ENCODE peak calls at places on chromosomes 11 and 22, in eight cellular contexts. One of them, this sample, is unnamed. For H3K4me1, the result is how much of the 10 kb centered on the place peaks cover.

GRCh38 chr22:46542011-46542985 is 4.9 kb upstream of the CELSR1 start:
- DNase-seq in IMR-90: peak
- DNase-seq in suprapubic skin: peak
- DNase-seq in A549: peak
- DNase-seq in gastrocnemius medialis: peak
- DNase-seq in H1: no peak
- DNase-seq in uterus: peak
- DNase-seq in stomach: peak
- DNase-seq in this sample: peak

GRCh38 chr22:31883989-31884388 is 60.3 kb upstream of the YWHAH start:
- DNase-seq in IMR-90: no peak
- DNase-seq in suprapubic skin: no peak
- DNase-seq in A549: no peak
- DNase-seq in gastrocnemius medialis: no peak
- DNase-seq in H1: no peak
- DNase-seq in uterus: no peak
- DNase-seq in stomach: no peak
- DNase-seq in this sample: no peak

GRCh38 chr11:7573558-7574296 is 59.9 kb downstream of the PPFIBP2 start:
- DNase-seq in IMR-90: no peak
- DNase-seq in suprapubic skin: no peak
- DNase-seq in A549: no peak
- DNase-seq in gastrocnemius medialis: no peak
- DNase-seq in H1: no peak
- DNase-seq in uterus: no peak
- DNase-seq in stomach: peak
- DNase-seq in this sample: peak

GRCh38 chr11:9568854-9569587 is 4.4 kb upstream of the WEE1 start:
- DNase-seq in IMR-90: peak
- DNase-seq in suprapubic skin: peak
- DNase-seq in A549: peak
- DNase-seq in gastrocnemius medialis: peak
- DNase-seq in H1: no peak
- DNase-seq in uterus: peak
- DNase-seq in stomach: peak
- DNase-seq in this sample: peak

GRCh38 chr22:45892681-45893461 is 84.1 kb downstream of the WNT7B start:
- DNase-seq in IMR-90: no peak
- DNase-seq in suprapubic skin: no peak
- DNase-seq in A549: no peak
- DNase-seq in gastrocnemius medialis: no peak
- DNase-seq in H1: no peak
- DNase-seq in uterus: no peak
- DNase-seq in stomach: no peak
- DNase-seq in this sample: no peak

GRCh38 chr11:9838961-9839360 is 175.1 kb downstream of the SWAP70 start:
- DNase-seq in IMR-90: no peak
- DNase-seq in suprapubic skin: no peak
- DNase-seq in A549: no peak
- DNase-seq in gastrocnemius medialis: no peak
- DNase-seq in H1: no peak
- DNase-seq in uterus: no peak
- DNase-seq in stomach: no peak
- DNase-seq in this sample: no peak

GRCh38 chr11:72700026-72700610 is 25.9 kb upstream of the PDE2A start:
- DNase-seq in IMR-90: peak
- DNase-seq in suprapubic skin: no peak
- DNase-seq in A549: no peak
- DNase-seq in gastrocnemius medialis: no peak
- DNase-seq in H1: no peak
- DNase-seq in uterus: no peak
- DNase-seq in stomach: no peak
- DNase-seq in this sample: no peak

GRCh38 chr11:73299751-73300150 is 8.3 kb upstream of the ARHGEF17 start:
- DNase-seq in IMR-90: no peak
- DNase-seq in suprapubic skin: no peak
- DNase-seq in A549: no peak
- DNase-seq in gastrocnemius medialis: no peak
- DNase-seq in H1: no peak
- DNase-seq in uterus: no peak
- DNase-seq in stomach: no peak
- DNase-seq in this sample: no peak

GRCh38 chr22:21641417-21641794 is 696 bp upstream of the SDF2L1 start:
- DNase-seq in IMR-90: peak
- DNase-seq in suprapubic skin: no peak
- DNase-seq in A549: peak
- DNase-seq in gastrocnemius medialis: no peak
- DNase-seq in H1: no peak
- DNase-seq in uterus: no peak
- DNase-seq in stomach: peak
- DNase-seq in this sample: peak

GRCh38 chr11:114284021-114284420 is 12.2 kb upstream of the NNMT start:
- DNase-seq in IMR-90: no peak
- DNase-seq in suprapubic skin: no peak
- DNase-seq in A549: no peak
- DNase-seq in gastrocnemius medialis: no peak
- DNase-seq in H1: no peak
- DNase-seq in uterus: peak
- DNase-seq in stomach: no peak
- DNase-seq in this sample: peak

GRCh38 chr11:108614086-108614485 is 20.5 kb upstream of the EXPH5 start:
- DNase-seq in IMR-90: no peak
- DNase-seq in suprapubic skin: no peak
- DNase-seq in A549: no peak
- DNase-seq in gastrocnemius medialis: no peak
- DNase-seq in H1: no peak
- DNase-seq in uterus: no peak
- DNase-seq in stomach: no peak
- DNase-seq in this sample: no peak

GRCh38 chr11:114399903-114400221 is 449 bp downstream of the C11orf71 start:
- DNase-seq in IMR-90: no peak
- DNase-seq in suprapubic skin: no peak
- DNase-seq in A549: peak
- DNase-seq in gastrocnemius medialis: peak
- DNase-seq in H1: no peak
- DNase-seq in uterus: no peak
- DNase-seq in stomach: peak
- DNase-seq in this sample: peak

GRCh38 chr22:49142891-49143290 is 684.8 kb downstream of the BRD1 start:
- DNase-seq in IMR-90: no peak
- DNase-seq in suprapubic skin: no peak
- DNase-seq in A549: no peak
- DNase-seq in gastrocnemius medialis: no peak
- DNase-seq in H1: no peak
- DNase-seq in uterus: no peak
- DNase-seq in stomach: no peak
- DNase-seq in this sample: no peak

GRCh38 chr11:32968541-32968940 is 47.1 kb upstream of the DEPDC7 start:
- DNase-seq in IMR-90: no peak
- DNase-seq in suprapubic skin: no peak
- DNase-seq in A549: no peak
- DNase-seq in gastrocnemius medialis: no peak
- DNase-seq in H1: no peak
- DNase-seq in uterus: no peak
- DNase-seq in stomach: no peak
- DNase-seq in this sample: no peak

GRCh38 chr11:44621784-44622183 is 56.3 kb downstream of the CD82 start:
- DNase-seq in IMR-90: no peak
- DNase-seq in suprapubic skin: peak
- DNase-seq in A549: no peak
- DNase-seq in gastrocnemius medialis: peak
- DNase-seq in H1: no peak
- DNase-seq in uterus: peak
- DNase-seq in stomach: peak
- DNase-seq in this sample: peak

GRCh38 chr11:35717520-35717919 is 54.9 kb downstream of the TRIM44 start:
- DNase-seq in IMR-90: no peak
- DNase-seq in suprapubic skin: no peak
- DNase-seq in A549: no peak
- DNase-seq in gastrocnemius medialis: no peak
- DNase-seq in H1: no peak
- DNase-seq in uterus: no peak
- DNase-seq in stomach: no peak
- DNase-seq in this sample: no peak

GRCh38 chr11:117107701-117108590 is 9.7 kb upstream of the SIK3 start:
- DNase-seq in IMR-90: peak
- DNase-seq in suprapubic skin: no peak
- DNase-seq in A549: no peak
- DNase-seq in gastrocnemius medialis: no peak
- DNase-seq in H1: no peak
- DNase-seq in uterus: no peak
- DNase-seq in stomach: no peak
- DNase-seq in this sample: no peak

GRCh38 chr11:86099727-86100320 is 30.9 kb upstream of the PICALM start:
- DNase-seq in IMR-90: peak
- DNase-seq in suprapubic skin: no peak
- DNase-seq in A549: no peak
- DNase-seq in gastrocnemius medialis: no peak
- DNase-seq in H1: no peak
- DNase-seq in uterus: no peak
- DNase-seq in stomach: no peak
- DNase-seq in this sample: no peak

GRCh38 chr11:134282121-134283045 is 6.2 kb downstream of the GLB1L3 start:
- DNase-seq in IMR-90: no peak
- DNase-seq in suprapubic skin: no peak
- DNase-seq in A549: no peak
- DNase-seq in gastrocnemius medialis: no peak
- DNase-seq in H1: no peak
- DNase-seq in uterus: no peak
- DNase-seq in stomach: peak
- DNase-seq in this sample: no peak

GRCh38 chr22:45966892-45967365 is 10.0 kb downstream of the WNT7B start:
- DNase-seq in IMR-90: no peak
- DNase-seq in suprapubic skin: no peak
- DNase-seq in A549: no peak
- DNase-seq in gastrocnemius medialis: no peak
- DNase-seq in H1: no peak
- DNase-seq in uterus: no peak
- DNase-seq in stomach: no peak
- DNase-seq in this sample: no peak

GRCh38 chr11:66036334-66036710 is 10.0 kb upstream of the CATSPER1 start:
- DNase-seq in IMR-90: no peak
- DNase-seq in suprapubic skin: no peak
- DNase-seq in A549: no peak
- DNase-seq in gastrocnemius medialis: no peak
- DNase-seq in H1: no peak
- DNase-seq in uterus: no peak
- DNase-seq in stomach: no peak
- DNase-seq in this sample: no peak
- H3K4me1 ChIP-seq in IMR-90: under half
- H3K4me1 ChIP-seq in suprapubic skin: under half
- H3K4me1 ChIP-seq in A549: under half
- H3K4me1 ChIP-seq in gastrocnemius medialis: under half
- H3K4me1 ChIP-seq in H1: under half
- H3K4me1 ChIP-seq in uterus: under half
- H3K4me1 ChIP-seq in stomach: under half
- H3K4me1 ChIP-seq in this sample: under half

DNA sequence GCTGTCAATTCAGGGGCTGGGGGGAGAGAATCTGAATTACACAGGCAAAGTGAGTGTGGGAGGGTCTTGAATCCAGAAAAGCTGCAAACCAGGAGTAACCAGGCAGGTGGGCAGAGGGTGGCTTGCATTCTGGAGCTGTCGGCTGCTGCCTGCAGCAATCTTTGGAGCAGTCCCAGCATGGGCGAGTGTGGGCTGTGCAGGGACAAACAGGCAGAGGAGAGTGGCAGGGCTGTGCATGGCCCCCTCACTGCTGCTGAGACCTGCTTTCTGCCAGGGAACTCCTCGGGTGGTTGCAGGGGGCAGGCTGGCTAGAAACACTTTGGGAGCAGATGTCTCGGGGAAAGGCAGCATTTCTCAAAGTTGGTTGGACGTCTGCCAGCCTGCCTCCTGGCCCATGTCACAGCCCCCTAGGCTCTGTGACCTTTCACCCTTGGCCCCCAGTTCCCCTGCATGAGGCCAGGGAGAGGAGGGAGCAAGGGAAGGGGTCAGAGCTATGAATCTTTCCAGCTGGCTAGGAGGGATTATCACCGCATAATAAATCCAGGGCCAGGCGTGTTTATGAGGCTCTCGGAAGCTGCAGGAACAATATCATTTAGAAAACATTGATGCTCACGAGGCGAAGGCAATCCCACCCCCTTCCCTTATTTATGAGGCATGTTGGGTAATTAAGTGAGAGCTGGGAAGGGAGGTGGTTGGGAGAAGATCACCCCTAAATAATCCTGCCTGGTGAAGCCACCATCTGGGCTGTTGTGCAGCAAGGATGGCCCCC is 212.3 kb upstream of the NCAM1 start:
- DNase-seq in IMR-90: no peak
- DNase-seq in suprapubic skin: no peak
- DNase-seq in A549: no peak
- DNase-seq in gastrocnemius medialis: no peak
- DNase-seq in H1: no peak
- DNase-seq in uterus: peak
- DNase-seq in stomach: no peak
- DNase-seq in this sample: no peak
- TF ChIP-seq POLR2A in IMR-90: no peak
- TF ChIP-seq POLR2A in suprapubic skin: no peak
- TF ChIP-seq POLR2A in A549: no peak
- TF ChIP-seq POLR2A in gastrocnemius medialis: no peak
- TF ChIP-seq POLR2A in H1: no peak
- TF ChIP-seq POLR2A in uterus: no peak
- TF ChIP-seq POLR2A in stomach: no peak
- TF ChIP-seq POLR2A in this sample: no peak

DNA sequence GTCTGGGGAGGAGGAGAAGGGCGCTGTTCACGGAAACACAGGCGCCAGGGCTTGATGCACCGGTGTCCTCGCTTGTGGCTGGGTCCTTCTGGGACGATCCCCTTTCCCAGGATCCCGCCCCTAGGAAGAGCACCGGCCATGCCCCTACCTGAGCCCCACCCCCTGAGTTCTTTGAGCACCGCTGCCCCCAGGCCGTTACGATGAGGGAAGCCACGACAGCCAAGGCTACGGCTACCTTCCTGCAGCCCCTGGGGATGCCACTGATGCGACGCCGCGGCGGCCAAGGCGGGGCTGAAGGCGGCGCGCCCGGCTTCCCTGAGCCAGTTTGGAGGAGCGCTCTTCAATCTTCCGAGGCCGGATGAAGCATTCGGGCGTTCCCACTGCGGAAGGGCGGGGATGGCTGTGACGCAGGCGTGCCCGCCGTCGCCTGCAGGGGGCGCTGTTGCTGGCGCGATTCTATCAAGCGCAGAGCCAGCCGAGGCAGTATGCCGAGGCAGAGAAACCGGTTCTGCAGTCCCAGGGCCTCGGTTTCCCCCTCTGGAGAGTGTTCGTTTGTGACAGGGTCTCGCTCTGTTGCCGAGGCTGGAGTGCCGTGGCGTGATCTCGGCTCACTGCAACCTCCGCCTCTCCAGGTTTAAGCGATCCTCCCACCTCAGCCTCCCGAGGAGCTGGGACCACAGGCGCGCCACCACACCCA is 9.7 kb upstream of the NEFH start:
- DNase-seq in IMR-90: peak
- DNase-seq in suprapubic skin: no peak
- DNase-seq in A549: peak
- DNase-seq in gastrocnemius medialis: no peak
- DNase-seq in H1: peak
- DNase-seq in uterus: no peak
- DNase-seq in stomach: peak
- DNase-seq in this sample: peak
- TF ChIP-seq CTCF in IMR-90: peak
- TF ChIP-seq CTCF in suprapubic skin: peak
- TF ChIP-seq CTCF in A549: peak
- TF ChIP-seq CTCF in gastrocnemius medialis: peak
- TF ChIP-seq CTCF in H1: peak
- TF ChIP-seq CTCF in uterus: peak
- TF ChIP-seq CTCF in stomach: peak
- TF ChIP-seq CTCF in this sample: peak

GRCh38 chr11:65478411-65479183 is 20.2 kb upstream of the MALAT1 start:
- DNase-seq in IMR-90: peak
- DNase-seq in suprapubic skin: peak
- DNase-seq in A549: no peak
- DNase-seq in gastrocnemius medialis: peak
- DNase-seq in H1: no peak
- DNase-seq in uterus: peak
- DNase-seq in stomach: peak
- DNase-seq in this sample: peak
- H3K4me1 ChIP-seq in IMR-90: under half
- H3K4me1 ChIP-seq in suprapubic skin: half or more
- H3K4me1 ChIP-seq in A549: half or more
- H3K4me1 ChIP-seq in gastrocnemius medialis: half or more
- H3K4me1 ChIP-seq in H1: under half
- H3K4me1 ChIP-seq in uterus: under half
- H3K4me1 ChIP-seq in stomach: half or more
- H3K4me1 ChIP-seq in this sample: under half